ENCODE peak calls at places on chromosomes 6 and 20, in eight cellular contexts. X is stomach, G is H1, Q is A549, N is tibial nerve, F is ovary, A is K562, K is sigmoid colon. M is an unnamed sample.

GRCh38 chr20:61718361-61718760 is 347.3 kb downstream of the TAF4 start:
- DNase-seq in X (no peak), G (no peak), Q (no peak), N (no peak), F (no peak), A (no peak), K (no peak), M (no peak)

GRCh38 chr6:22470454-22471368 is 98.7 kb upstream of the HDGFL1 start:
- DNase-seq in X (peak), G (no peak), Q (peak), N (no peak), F (peak), A (no peak), K (no peak), M (peak)

GRCh38 chr6:8170245-8170644 is 67.9 kb upstream of the EEF1E1 start:
- DNase-seq in X (no peak), G (no peak), Q (peak), N (no peak), F (no peak), A (no peak), K (no peak), M (no peak)

GRCh38 chr6:47453372-47453936 is 24.1 kb upstream of the CD2AP start:
- DNase-seq in X (no peak), G (no peak), Q (no peak), N (no peak), F (no peak), A (no peak), K (no peak), M (no peak)

GRCh38 chr20:53001502-53002301 is 29.5 kb downstream of the TSHZ2 start:
- DNase-seq in X (no peak), G (no peak), Q (no peak), N (no peak), F (no peak), A (no peak), K (no peak), M (no peak)

GRCh38 chr6:16800942-16801341 is 39.7 kb upstream of the ATXN1 start:
- DNase-seq in X (no peak), G (no peak), Q (no peak), N (no peak), F (no peak), A (no peak), K (no peak), M (no peak)

GRCh38 chr20:11153819-11154218 is 480.0 kb upstream of the JAG1 start:
- DNase-seq in X (no peak), G (no peak), Q (peak), N (no peak), F (no peak), A (no peak), K (no peak), M (no peak)

GRCh38 chr20:38969708-38970107 is 7.6 kb downstream of the DHX35 start:
- DNase-seq in X (no peak), G (no peak), Q (no peak), N (no peak), F (no peak), A (no peak), K (no peak), M (peak)

GRCh38 chr6:14035448-14035847 is 82.1 kb upstream of the CD83 start:
- DNase-seq in X (no peak), G (peak), Q (peak), N (no peak), F (no peak), A (no peak), K (no peak), M (no peak)

GRCh38 chr6:137692806-137693205 is 174.3 kb upstream of the TNFAIP3 start:
- DNase-seq in X (no peak), G (no peak), Q (peak), N (no peak), F (no peak), A (no peak), K (no peak), M (no peak)

GRCh38 chr6:37204014-37204751 is 34.2 kb downstream of the PIM1 start:
- DNase-seq in X (peak), G (no peak), Q (peak), N (no peak), F (peak), A (no peak), K (no peak), M (peak)

GRCh38 chr6:30793521-30794194 is 49.3 kb upstream of the IER3 start:
- DNase-seq in X (no peak), G (no peak), Q (no peak), N (no peak), F (no peak), A (no peak), K (no peak), M (no peak)

GRCh38 chr6:63351995-63352586 is 32.3 kb upstream of the LGSN start:
- DNase-seq in X (no peak), G (no peak), Q (peak), N (no peak), F (no peak), A (no peak), K (no peak), M (no peak)

GRCh38 chr20:40945754-40946451 is 82.7 kb upstream of the TOP1 start:
- DNase-seq in X (peak), G (peak), Q (peak), N (peak), F (peak), A (no peak), K (peak), M (peak)

GRCh38 chr6:26233608-26234420 is 131.2 kb upstream of the BTN3A2 start:
- DNase-seq in X (peak), G (no peak), Q (peak), N (no peak), F (no peak), A (peak), K (peak), M (peak)

GRCh38 chr6:28940859-28941680 is 17.3 kb upstream of the TRIM27 start:
- DNase-seq in X (peak), G (peak), Q (peak), N (peak), F (peak), A (peak), K (peak), M (peak)

GRCh38 chr20:37377346-37378081 is 31.6 kb downstream of the SRC start:
- DNase-seq in X (no peak), G (no peak), Q (peak), N (no peak), F (no peak), A (no peak), K (peak), M (no peak)

GRCh38 chr20:38649275-38649891 is 47.8 kb downstream of the ARHGAP40 start:
- DNase-seq in X (no peak), G (no peak), Q (peak), N (no peak), F (no peak), A (peak), K (no peak), M (no peak)

GRCh38 chr20:24965065-24965919 is 16.2 kb downstream of the CST7 start:
- DNase-seq in X (no peak), G (no peak), Q (no peak), N (no peak), F (no peak), A (no peak), K (peak), M (no peak)

GRCh38 chr20:36491901-36492617 is 49.3 kb upstream of the MYL9 start:
- DNase-seq in X (no peak), G (no peak), Q (no peak), N (no peak), F (no peak), A (no peak), K (no peak), M (peak)

GRCh38 chr6:14004258-14004657 is 79.5 kb downstream of the RNF182 start:
- DNase-seq in X (no peak), G (no peak), Q (no peak), N (no peak), F (no peak), A (no peak), K (no peak), M (no peak)

GRCh38 chr6:167292301-167293087 is 1.4 kb downstream of the UNC93A start:
- DNase-seq in X (no peak), G (no peak), Q (no peak), N (no peak), F (no peak), A (no peak), K (no peak), M (no peak)

GRCh38 chr6:85452441-85452881 is 2.6 kb downstream of the NT5E start:
- DNase-seq in X (no peak), G (no peak), Q (peak), N (no peak), F (no peak), A (no peak), K (no peak), M (no peak)

GRCh38 chr20:9261781-9262180 is 192.9 kb downstream of the PLCB4 start:
- DNase-seq in X (no peak), G (no peak), Q (no peak), N (no peak), F (no peak), A (no peak), K (no peak), M (no peak)

GRCh38 chr20:38473353-38473795 is 731 bp downstream of the RALGAPB start:
- DNase-seq in X (peak), G (no peak), Q (peak), N (no peak), F (no peak), A (peak), K (no peak), M (no peak)

GRCh38 chr6:67009818-67010217 is 1302.8 kb upstream of the EYS start:
- DNase-seq in X (no peak), G (peak), Q (peak), N (no peak), F (no peak), A (no peak), K (no peak), M (no peak)

GRCh38 chr20:10868299-10868698 is 194.5 kb upstream of the JAG1 start:
- DNase-seq in X (no peak), G (no peak), Q (no peak), N (no peak), F (no peak), A (no peak), K (no peak), M (no peak)

GRCh38 chr6:38720295-38720694 is 5.2 kb downstream of the DNAH8 start:
- DNase-seq in X (no peak), G (no peak), Q (peak), N (no peak), F (no peak), A (no peak), K (no peak), M (no peak)

GRCh38 chr6:105363100-105363754 is 39.7 kb downstream of the PREP start:
- DNase-seq in X (no peak), G (no peak), Q (no peak), N (no peak), F (no peak), A (no peak), K (no peak), M (no peak)

GRCh38 chr6:361411-362132 is 30.0 kb upstream of the IRF4 start:
- DNase-seq in X (no peak), G (no peak), Q (no peak), N (no peak), F (no peak), A (no peak), K (no peak), M (no peak)

GRCh38 chr20:48635791-48636267 is 192.0 kb downstream of the PREX1 start:
- DNase-seq in X (no peak), G (peak), Q (peak), N (no peak), F (no peak), A (peak), K (no peak), M (no peak)

GRCh38 chr6:42322676-42323075 is 105.0 kb upstream of the MRPS10 start:
- DNase-seq in X (no peak), G (peak), Q (no peak), N (no peak), F (no peak), A (peak), K (no peak), M (no peak)

GRCh38 chr6:16725145-16725864 is 36.0 kb downstream of the ATXN1 start:
- DNase-seq in X (no peak), G (no peak), Q (no peak), N (no peak), F (no peak), A (no peak), K (no peak), M (no peak)

GRCh38 chr6:143804835-143805239 is 38.3 kb upstream of the LTV1 start:
- DNase-seq in X (no peak), G (no peak), Q (no peak), N (no peak), F (no peak), A (peak), K (no peak), M (no peak)

GRCh38 chr20:16308754-16309153 is 264.5 kb downstream of the KIF16B start:
- DNase-seq in X (no peak), G (no peak), Q (no peak), N (no peak), F (no peak), A (no peak), K (no peak), M (no peak)

GRCh38 chr6:25896252-25896651 is 22.2 kb upstream of the SLC17A3 start:
- DNase-seq in X (no peak), G (no peak), Q (no peak), N (no peak), F (no peak), A (no peak), K (no peak), M (no peak)

GRCh38 chr20:63537525-63538203 is 488 bp upstream of the PTK6 start:
- DNase-seq in X (peak), G (peak), Q (peak), N (peak), F (peak), A (peak), K (peak), M (peak)
- TF ChIP-seq POLR2A in X (no peak), G (no peak), Q (peak), N (no peak), F (no peak), A (no peak), K (no peak), M (peak)

GRCh38 chr20:1875762-1876161 is 19.4 kb upstream of the SIRPA start:
- DNase-seq in X (no peak), G (no peak), Q (no peak), N (no peak), F (no peak), A (no peak), K (no peak), M (no peak)
- TF ChIP-seq EP300 in X (no peak), G (no peak), Q (no peak), N (no peak), F (no peak), A (no peak), K (no peak), M (no peak)

DNA sequence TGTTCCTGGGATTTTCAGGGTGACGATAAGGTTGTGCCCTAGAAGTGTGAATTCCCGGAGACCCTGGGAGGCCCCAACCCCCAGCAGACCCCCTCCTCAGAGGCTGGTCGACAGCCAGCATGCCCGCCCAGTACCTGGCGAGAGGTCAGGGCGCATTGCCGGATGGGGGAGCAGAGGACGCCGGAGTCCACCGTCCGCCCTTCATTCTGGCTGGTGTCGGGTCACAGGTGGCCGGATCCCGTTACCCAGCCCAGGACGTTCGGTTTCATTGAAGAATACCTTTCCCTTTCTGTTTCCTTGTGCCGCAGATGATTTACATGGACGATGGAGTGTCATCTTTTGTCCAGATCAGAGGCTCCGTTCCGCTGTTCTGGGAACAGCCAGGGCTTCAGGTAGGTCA is 61.3 kb downstream of the SYNJ2 start:
- DNase-seq in X (no peak), G (no peak), Q (no peak), N (no peak), F (no peak), A (no peak), K (peak), M (no peak)
- H3K27ac ChIP-seq in X (peak), G (no peak), Q (peak), N (no peak), F (no peak), A (no peak), K (peak), M (peak)

GRCh38 chr6:36120539-36120938 is 9.8 kb upstream of the MAPK13 start:
- DNase-seq in X (peak), G (no peak), Q (no peak), N (no peak), F (no peak), A (no peak), K (peak), M (peak)
- TF ChIP-seq POLR2A in X (no peak), G (no peak), Q (no peak), N (no peak), F (no peak), A (no peak), K (no peak), M (peak)

GRCh38 chr20:25989196-25989595 is 292.5 kb upstream of the ZNF337 start:
- DNase-seq in X (no peak), G (no peak), Q (no peak), N (no peak), F (no peak), A (no peak), K (no peak), M (no peak)

GRCh38 chr20:25991051-25991755 is 294.6 kb upstream of the ZNF337 start:
- DNase-seq in X (no peak), G (no peak), Q (no peak), N (no peak), F (no peak), A (no peak), K (no peak), M (no peak)

GRCh38 chr20:25985597-25985996 is 288.9 kb upstream of the ZNF337 start:
- DNase-seq in X (no peak), G (no peak), Q (no peak), N (no peak), F (no peak), A (no peak), K (no peak), M (no peak)

GRCh38 chr20:25984933-25985332 is 288.3 kb upstream of the ZNF337 start:
- DNase-seq in X (no peak), G (no peak), Q (no peak), N (no peak), F (peak), A (peak), K (peak), M (peak)

GRCh38 chr20:25987073-25987927 is 290.6 kb upstream of the ZNF337 start:
- DNase-seq in X (no peak), G (no peak), Q (peak), N (no peak), F (peak), A (peak), K (no peak), M (peak)
- TF ChIP-seq EP300 in X (no peak), G (no peak), Q (no peak), N (no peak), F (no peak), A (no peak), K (no peak), M (no peak)

GRCh38 chr6:12343440-12344162 is 53.4 kb downstream of the EDN1 start:
- DNase-seq in X (peak), G (no peak), Q (peak), N (no peak), F (no peak), A (no peak), K (no peak), M (peak)

GRCh38 chr6:12340488-12340818 is 50.3 kb downstream of the EDN1 start:
- DNase-seq in X (no peak), G (no peak), Q (no peak), N (no peak), F (no peak), A (no peak), K (no peak), M (no peak)

GRCh38 chr6:12344949-12345693 is 55.0 kb downstream of the EDN1 start:
- DNase-seq in X (no peak), G (no peak), Q (no peak), N (no peak), F (no peak), A (no peak), K (no peak), M (no peak)

GRCh38 chr6:12343122-12343439 is 52.9 kb downstream of the EDN1 start:
- DNase-seq in X (no peak), G (no peak), Q (no peak), N (no peak), F (no peak), A (no peak), K (no peak), M (no peak)

GRCh38 chr6:12342664-12343063 is 52.5 kb downstream of the EDN1 start:
- DNase-seq in X (no peak), G (no peak), Q (peak), N (no peak), F (no peak), A (no peak), K (no peak), M (no peak)
- H3K27ac ChIP-seq in X (no peak), G (no peak), Q (peak), N (no peak), F (no peak), A (no peak), K (no peak), M (peak)

DNA sequence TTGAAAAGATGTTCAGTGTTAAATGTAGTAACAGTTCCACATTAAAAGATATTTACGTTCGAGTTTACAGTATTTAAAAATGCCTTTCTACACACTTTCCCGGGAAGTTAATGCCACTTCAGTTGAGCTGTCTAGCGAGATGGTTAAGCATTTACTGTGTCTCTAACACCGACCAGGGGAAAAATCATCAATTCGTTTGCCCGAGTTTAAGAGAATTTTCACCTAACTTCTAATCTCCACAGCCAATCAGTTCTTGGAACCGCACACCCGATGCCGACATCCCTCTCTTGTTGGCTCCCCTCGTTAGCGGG is 58.2 kb downstream of the FAM217A start:
- DNase-seq in X (no peak), G (no peak), Q (no peak), N (no peak), F (no peak), A (no peak), K (no peak), M (no peak)
- TF ChIP-seq POLR2A in X (no peak), G (no peak), Q (no peak), N (no peak), F (no peak), A (no peak), K (no peak), M (no peak)

M was measured in transverse colon.